ENCODE peak calls at places on chromosomes 2 and 18, in eight cellular contexts. S, O, F, G, P, N, D and H are unnamed samples.

GRCh38 chr2:57947398-57947797 is 99.2 kb upstream of the VRK2 start:
- DNase-seq in O (peak; percentile 5), D (no peak), S (no peak), N (no peak), G (no peak), F (no peak), P (no peak), H (no peak)

GRCh38 chr2:187774551-187775071 is 220.4 kb upstream of the TFPI start:
- DNase-seq in N (no peak), G (no peak), D (no peak), P (no peak), O (no peak), S (no peak), F (no peak), H (no peak)

GRCh38 chr2:101710690-101711318 is 13.3 kb downstream of the MAP4K4 start:
- DNase-seq in F (no peak), G (no peak), D (no peak), S (no peak), O (no peak), N (no peak), P (no peak), H (no peak)

GRCh38 chr2:7118606-7119503 is 201.6 kb downstream of the RNF144A start:
- DNase-seq in S (peak; percentile 46), F (no peak), D (no peak), N (no peak), G (no peak), O (peak; percentile 25), P (no peak), H (no peak)

GRCh38 chr18:23810396-23810795 is 121.1 kb downstream of the LAMA3 start:
- DNase-seq in S (no peak), F (no peak), D (no peak), O (no peak), N (no peak), P (no peak), G (no peak), H (no peak)

GRCh38 chr2:19348692-19349091 is 9.7 kb downstream of the OSR1 start:
- DNase-seq in N (no peak), G (no peak), O (no peak), D (no peak), S (no peak), F (no peak), P (no peak), H (no peak)

GRCh38 chr2:170276926-170277571 is 99.1 kb downstream of the MYO3B start:
- DNase-seq in P (no peak), G (no peak), D (no peak), N (no peak), S (no peak), O (no peak), F (no peak), H (no peak)

GRCh38 chr18:44826418-44827259 is 146.0 kb downstream of the SETBP1 start:
- DNase-seq in G (no peak), D (peak; percentile 70), S (peak; percentile 78), F (peak; percentile 81), O (peak; percentile 66), N (peak; percentile 69), P (peak; percentile 71), H (no peak)

GRCh38 chr18:48022531-48023330 is 92.3 kb upstream of the SMAD2 start:
- DNase-seq in P (no peak), S (no peak), N (no peak), F (no peak), D (no peak), O (peak; percentile 82), G (no peak), H (no peak)

GRCh38 chr2:134866498-134867099 is 28.2 kb downstream of the ACMSD start:
- DNase-seq in F (no peak), O (peak; percentile 16), D (no peak), N (no peak), P (no peak), S (no peak), G (no peak), H (no peak)

DNA sequence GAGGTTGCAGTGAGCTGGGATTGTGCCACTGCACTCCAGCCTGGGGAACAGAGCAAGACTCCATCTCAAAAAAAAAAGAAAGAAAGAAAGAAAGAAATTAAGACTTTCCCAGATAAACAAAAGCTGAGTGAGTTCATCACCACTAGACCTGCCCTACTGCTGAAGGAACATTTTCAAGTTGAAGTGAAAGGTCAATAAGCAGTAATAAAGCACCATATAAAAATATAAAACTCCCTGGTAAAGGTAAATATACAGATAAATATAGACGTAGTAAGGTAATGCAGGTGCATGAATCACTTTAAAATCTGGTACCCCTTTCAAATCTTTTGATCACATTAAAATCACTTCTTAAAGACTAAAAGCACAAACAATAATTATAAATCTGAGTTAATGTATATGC is 42.6 kb downstream of the UNC50 start:
- DNase-seq in G (no peak), F (no peak), P (no peak), D (no peak), S (no peak), N (no peak), O (no peak), H (no peak)
- TF ChIP-seq POLR2A in G (no peak), F (no peak), P (no peak), D (no peak), S (no peak), N (no peak), O (no peak), H (no peak)

GRCh38 chr2:21396252-21396651 is 272.5 kb downstream of the TDRD15 start:
- DNase-seq in P (no peak), F (no peak), G (no peak), O (no peak), D (no peak), S (no peak), N (no peak), H (no peak)

GRCh38 chr2:21392660-21393059 is 268.9 kb downstream of the TDRD15 start:
- DNase-seq in G (no peak), N (no peak), S (no peak), F (no peak), D (no peak), O (no peak), P (no peak), H (no peak)

DNA sequence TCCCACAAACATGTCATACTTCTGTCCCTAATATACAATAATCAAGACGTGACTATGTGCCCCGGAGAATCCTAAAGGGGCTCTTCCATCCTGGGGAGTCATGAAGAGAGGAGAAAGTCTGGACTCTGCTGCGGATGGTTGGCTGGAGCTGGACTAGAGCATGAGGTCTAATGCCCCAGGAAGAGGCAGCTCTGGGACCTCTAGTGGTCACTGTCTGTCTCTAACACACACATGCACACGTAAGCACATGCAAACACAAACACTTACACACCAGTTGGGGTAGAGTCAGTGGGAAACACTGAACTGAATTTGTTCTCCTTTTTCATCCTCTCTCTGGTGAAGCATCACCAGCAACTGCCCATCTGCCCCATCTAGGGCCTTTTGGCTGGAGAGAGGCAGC is 271.6 kb downstream of the TDRD15 start:
- DNase-seq in O (peak; percentile 36), D (no peak), P (no peak), F (no peak), N (no peak), G (no peak), S (no peak), H (no peak)
- TF ChIP-seq CTCF in O (peak; percentile 15), D (no peak), P (no peak), F (no peak), N (no peak), G (no peak), S (no peak), H (no peak)

GRCh38 chr2:24086241-24086640 is 1.6 kb upstream of the TP53I3 start:
- DNase-seq in F (no peak), O (no peak), S (no peak), D (no peak), N (no peak), P (no peak), G (no peak), H (no peak)

GRCh38 chr2:24087032-24087431 is 2.4 kb upstream of the TP53I3 start:
- DNase-seq in G (no peak), O (no peak), D (no peak), N (no peak), S (no peak), F (no peak), P (no peak), H (no peak)

GRCh38 chr2:24082787-24083566 is 1.7 kb downstream of the TP53I3 start:
- DNase-seq in P (no peak), F (no peak), N (no peak), S (no peak), O (no peak), G (no peak), D (no peak), H (no peak)

GRCh38 chr2:24083567-24084385 is 858 bp downstream of the TP53I3 start:
- DNase-seq in F (peak; percentile 94), O (peak; percentile 98), G (peak; percentile 57), S (peak; percentile 72), D (no peak), N (no peak), P (no peak), H (no peak)

DNA sequence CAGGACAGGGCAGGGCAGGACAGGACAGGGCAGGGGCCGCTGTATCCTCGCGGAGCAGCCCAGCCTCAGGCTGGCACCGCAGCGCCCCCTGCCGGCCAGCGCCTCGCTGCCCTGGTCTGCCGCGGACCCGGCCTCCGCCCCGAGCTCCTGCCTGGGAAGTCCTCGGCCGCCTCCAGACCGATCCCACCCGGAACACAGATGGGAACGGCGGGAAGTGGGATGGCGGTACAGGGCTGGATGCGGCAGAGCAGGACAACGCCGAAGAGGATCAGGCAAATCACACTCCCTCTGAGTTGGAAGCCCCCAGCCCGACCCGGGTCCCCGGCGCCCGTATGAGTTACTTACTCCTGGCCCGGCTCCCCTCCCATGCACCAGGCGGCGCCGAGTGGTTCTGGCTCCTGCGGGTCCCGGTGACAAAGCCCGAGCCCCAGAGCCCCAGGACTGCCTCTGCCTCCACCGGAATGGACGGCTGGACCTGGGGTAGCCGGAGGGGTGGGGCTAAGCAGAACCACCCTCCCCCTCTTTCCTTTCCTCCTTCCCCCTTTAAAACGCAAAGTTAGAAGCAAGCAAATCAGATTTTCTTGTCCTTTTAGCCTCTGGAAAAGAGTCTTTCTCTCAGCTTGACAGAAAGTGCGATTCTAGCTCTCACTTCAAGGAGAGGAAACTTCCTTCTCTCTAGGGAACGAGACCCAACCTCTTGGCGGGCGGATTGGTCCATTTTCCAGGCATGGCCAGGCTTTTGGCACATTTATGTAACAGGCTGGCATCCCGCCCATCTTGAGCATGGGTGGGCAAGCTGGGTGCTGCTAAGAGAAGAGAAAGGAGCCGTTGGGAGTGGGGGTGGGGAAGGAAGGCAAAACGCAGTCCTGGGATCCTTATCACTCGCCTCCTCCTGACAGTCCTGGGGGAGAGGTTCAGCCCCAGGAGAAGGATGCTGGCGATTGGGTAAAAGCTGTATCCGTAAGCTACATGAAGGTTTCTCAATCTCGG is at the start of gene TP53I3:
- DNase-seq in S (peak; percentile 89), G (peak; percentile 57), P (peak; percentile 79), O (peak; percentile 97), D (peak; percentile 87), N (peak; percentile 90), F (peak; percentile 91), H (no peak)
- TF ChIP-seq POLR2A in S (peak; percentile 16), G (peak; percentile 45), P (peak; percentile 72), O (peak; percentile 90), D (peak; percentile 45), N (peak; percentile 72), F (peak; percentile 93), H (no peak)

DNA sequence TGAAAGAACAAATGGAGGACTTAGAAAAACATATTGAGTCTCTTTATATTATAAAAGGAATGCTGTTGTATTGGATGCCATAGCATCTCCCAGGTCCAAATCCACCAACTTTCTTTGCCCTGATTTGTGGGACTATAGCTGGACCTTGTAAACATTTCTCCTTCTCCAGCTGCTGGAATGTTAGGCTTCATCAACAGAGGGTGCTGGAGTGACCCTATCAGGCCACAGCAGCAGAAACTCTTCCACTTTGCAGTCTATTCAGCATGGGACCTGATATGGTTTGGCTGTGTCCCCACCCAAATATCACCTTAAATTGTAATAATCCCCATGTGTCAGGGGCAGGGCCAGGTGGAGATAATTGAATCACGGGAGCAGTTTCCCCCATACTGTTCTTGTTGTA is 138.4 kb upstream of the ARL4C start:
- DNase-seq in D (no peak), G (no peak), N (no peak), P (no peak), S (no peak), O (no peak), F (no peak), H (peak; percentile 9)
- TF ChIP-seq CTCF in D (no peak), G (no peak), N (no peak), P (no peak), S (no peak), O (no peak), F (no peak), H (no peak)